ENCODE peak calls at places on chromosomes 3 and 15, in ten cellular contexts. G is gastrocnemius medialis; P is tibial nerve; B is right atrium auricular region; H is PC-3; A is CD8-positive, alpha-beta memory T cell; L is psoas muscle; E is GM23338; J is iPS DF 6.9; D is effector memory CD4-positive, alpha-beta T cell. R is an unnamed sample.

GRCh38 chr3:177810162-177810623 is 612.9 kb upstream of the TBL1XR1 start:
- DNase-seq in G (no peak), P (no peak), B (no peak), H (peak; percentile 95), A (no peak), L (no peak), E (no peak), J (no peak), D (no peak), R (no peak)

GRCh38 chr15:89362203-89363101 is 27.8 kb upstream of the POLG start:
- DNase-seq in G (no peak), P (no peak), B (no peak), H (no peak), A (no peak), L (no peak), E (peak; percentile 35), J (no peak), D (no peak), R (no peak)

GRCh38 chr3:126103121-126104027 is 19.4 kb upstream of the SLC41A3 start:
- DNase-seq in G (no peak), P (no peak), B (peak; percentile 55), H (no peak), A (no peak), L (peak; percentile 48), E (peak; percentile 61), J (peak; percentile 20), D (no peak), R (no peak)

GRCh38 chr3:41117398-41117870 is 81.9 kb upstream of the CTNNB1 start:
- DNase-seq in G (peak; percentile 59), P (peak; percentile 78), B (peak; percentile 92), H (peak; percentile 96), A (peak; percentile 91), L (peak; percentile 89), E (peak; percentile 7), J (no peak), D (peak; percentile 71), R (peak; percentile 91)

GRCh38 chr15:81336568-81336967 is 12.6 kb upstream of the STARD5 start:
- DNase-seq in G (no peak), P (no peak), B (peak; percentile 55), H (peak; percentile 64), A (peak; percentile 59), L (no peak), E (peak; percentile 28), J (no peak), D (peak; percentile 18), R (no peak)

GRCh38 chr3:55494976-55495375 is 7.9 kb upstream of the WNT5A start:
- DNase-seq in G (no peak), P (no peak), B (no peak), H (peak; percentile 70), A (no peak), L (no peak), E (no peak), J (no peak), D (no peak), R (no peak)

GRCh38 chr3:11514191-11514770 is 129.4 kb downstream of the VGLL4 start:
- DNase-seq in G (peak; percentile 24), P (no peak), B (peak; percentile 72), H (peak; percentile 88), A (no peak), L (no peak), E (no peak), J (no peak), D (no peak), R (no peak)

GRCh38 chr3:23785097-23785645 is 20.6 kb upstream of the UBE2E1 start:
- DNase-seq in G (no peak), P (no peak), B (no peak), H (no peak), A (no peak), L (no peak), E (no peak), J (no peak), D (no peak), R (no peak)

GRCh38 chr3:14423197-14423743 is 20.9 kb downstream of the SLC6A6 start:
- DNase-seq in G (no peak), P (no peak), B (no peak), H (peak; percentile 94), A (no peak), L (no peak), E (no peak), J (no peak), D (no peak), R (no peak)

GRCh38 chr3:13546667-13547171 is 2.2 kb upstream of the FBLN2 start:
- DNase-seq in G (no peak), P (no peak), B (no peak), H (no peak), A (no peak), L (peak; percentile 45), E (no peak), J (no peak), D (no peak), R (no peak)

GRCh38 chr15:25170113-25170731 is 215.4 kb downstream of the SNRPN start:
- DNase-seq in G (no peak), P (no peak), B (no peak), H (no peak), A (peak; percentile 24), L (peak; percentile 41), E (no peak), J (no peak), D (no peak), R (peak; percentile 24)

GRCh38 chr3:52228751-52229291 is 3.4 kb upstream of the TLR9 start:
- DNase-seq in G (no peak), P (no peak), B (no peak), H (no peak), A (no peak), L (peak; percentile 44), E (no peak), J (no peak), D (no peak), R (peak; percentile 37)

GRCh38 chr3:52230889-52231499 is 5.5 kb upstream of the TLR9 start:
- DNase-seq in G (no peak), P (no peak), B (no peak), H (no peak), A (peak; percentile 46), L (peak; percentile 45), E (no peak), J (no peak), D (no peak), R (no peak)

GRCh38 chr3:52231502-52232278 is 6.2 kb upstream of the TLR9 start:
- DNase-seq in G (peak; percentile 71), P (peak; percentile 45), B (no peak), H (peak; percentile 77), A (peak; percentile 90), L (peak; percentile 95), E (peak; percentile 81), J (no peak), D (peak; percentile 85), R (peak; percentile 94)

GRCh38 chr3:52229656-52230055 is 4.2 kb upstream of the TLR9 start:
- DNase-seq in G (no peak), P (no peak), B (no peak), H (no peak), A (no peak), L (peak; percentile 34), E (no peak), J (no peak), D (no peak), R (peak; percentile 37)

DNA sequence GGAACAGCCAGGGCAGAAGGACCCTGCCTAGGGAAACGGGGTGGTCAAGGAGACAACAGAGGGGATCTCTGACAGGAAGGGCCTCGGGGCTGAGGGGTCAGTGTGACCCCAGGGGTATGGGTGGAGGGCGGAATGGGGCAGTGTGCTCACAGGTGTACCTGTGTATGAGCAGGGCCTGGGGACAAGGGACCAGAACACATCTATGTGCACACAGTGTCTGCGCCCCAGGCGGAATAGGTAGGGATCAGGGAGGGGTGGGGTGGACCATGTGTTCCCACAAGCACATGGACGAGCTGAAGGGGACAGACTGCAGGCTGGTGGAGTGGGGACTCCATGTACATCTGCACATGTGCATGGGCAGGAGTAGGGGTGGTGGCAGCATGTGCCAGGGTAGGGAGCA is 5.0 kb upstream of the TLR9 start:
- DNase-seq in G (no peak), P (no peak), B (no peak), H (no peak), A (no peak), L (peak; percentile 36), E (no peak), J (no peak), D (no peak), R (no peak)
- H3K36me3 ChIP-seq in G (peaks cover 39% of the 10 kb centered on the region), P (peaks cover 25% of the 10 kb centered on the region), B (peaks cover 48% of the 10 kb centered on the region), H (peaks cover 37% of the 10 kb centered on the region), A (peaks cover 26% of the 10 kb centered on the region), L (no peaks in the 10 kb centered on the region), E (peaks cover 3% of the 10 kb centered on the region), J (peaks cover 25% of the 10 kb centered on the region), D (peaks cover 54% of the 10 kb centered on the region), R (no peaks in the 10 kb centered on the region)

DNA sequence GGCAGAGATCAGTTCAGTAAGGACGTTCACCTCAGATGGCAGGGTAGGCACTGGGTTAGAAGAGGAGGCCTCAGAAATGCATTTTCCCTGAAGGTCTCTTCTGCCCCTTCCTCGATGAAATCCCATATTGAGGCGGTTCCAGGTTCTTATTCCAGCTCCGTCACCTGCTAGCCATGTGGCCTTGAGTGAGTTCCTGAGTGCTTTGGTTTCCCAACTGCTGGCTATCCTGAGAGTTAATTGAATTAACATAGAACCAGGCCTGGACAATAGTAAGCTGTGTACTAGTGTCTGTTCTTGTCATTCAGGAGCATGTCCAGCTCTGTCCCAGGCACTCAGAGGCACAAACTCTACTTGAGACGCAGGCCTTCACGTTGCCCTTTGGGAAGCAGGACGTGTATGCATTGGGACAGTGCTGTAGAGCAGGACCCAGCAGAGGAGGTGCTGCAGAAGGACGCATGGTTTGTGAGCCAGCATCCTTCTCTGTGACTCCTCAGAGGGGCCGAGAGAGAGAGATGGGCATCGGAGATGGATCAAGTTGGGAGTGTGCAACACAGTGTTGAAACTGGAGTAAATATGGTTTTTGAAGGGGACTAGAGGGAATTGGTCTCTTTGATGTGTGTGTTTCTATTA is 114.2 kb downstream of the ASB7 start:
- DNase-seq in G (no peak), P (no peak), B (peak; percentile 28), H (no peak), A (no peak), L (no peak), E (no peak), J (no peak), D (no peak), R (no peak)
- H3K4me3 ChIP-seq in G (no peak overlapping the region), P (no peak overlapping the region), B (no peak overlapping the region), H (no peak overlapping the region), A (no peak overlapping the region), L (no peak overlapping the region), E (no peak overlapping the region), J (no peak overlapping the region), D (no peak overlapping the region), R (no peak overlapping the region)

DNA sequence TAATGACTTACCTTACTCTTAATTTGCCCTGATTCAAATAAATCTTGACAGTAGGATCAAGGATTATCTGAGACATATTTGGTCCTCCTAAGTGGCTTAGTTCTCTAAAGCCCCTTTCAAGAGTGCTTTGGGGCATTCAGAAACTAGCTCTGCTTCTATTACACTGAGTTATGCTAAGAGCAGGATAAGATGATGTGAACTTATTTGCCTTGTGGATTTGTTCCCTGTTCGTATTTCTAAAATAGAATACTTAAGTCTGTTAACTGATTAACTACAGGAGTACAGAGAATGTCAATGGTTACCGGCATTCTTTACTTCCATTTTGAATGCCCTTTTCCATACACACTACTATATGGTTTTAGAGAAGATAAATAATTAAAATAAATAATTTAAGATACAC is 14.8 kb upstream of the FRMD4B start:
- DNase-seq in G (no peak), P (no peak), B (no peak), H (no peak), A (no peak), L (no peak), E (no peak), J (no peak), D (no peak), R (no peak)
- H3K36me3 ChIP-seq in G (no peaks in the 10 kb centered on the region), P (no peaks in the 10 kb centered on the region), B (no peaks in the 10 kb centered on the region), H (no peaks in the 10 kb centered on the region), A (no peaks in the 10 kb centered on the region), L (no peaks in the 10 kb centered on the region), E (no peaks in the 10 kb centered on the region), J (no peaks in the 10 kb centered on the region), D (no peaks in the 10 kb centered on the region), R (no peaks in the 10 kb centered on the region)

GRCh38 chr3:115098354-115099073 is 48.6 kb downstream of the ZBTB20 start:
- DNase-seq in G (no peak), P (no peak), B (no peak), H (no peak), A (no peak), L (no peak), E (no peak), J (no peak), D (no peak), R (no peak)
- H3K4me3 ChIP-seq in G (peak overlapping the region; percentile 56), P (no peak overlapping the region), B (peak overlapping the region; percentile 46), H (no peak overlapping the region), A (no peak overlapping the region), L (peak overlapping the region; percentile 68), E (no peak overlapping the region), J (no peak overlapping the region), D (no peak overlapping the region), R (no peak overlapping the region)